ENCODE peak calls at places on chromosomes 16 and 17, in ten cellular contexts. B is lower lobe of right lung; Q is astrocyte of the spinal cord; Z is ascending aorta; N is fibroblast of the aortic adventitia; C is endothelial cell; G is activated CD8-positive, alpha-beta T cell treated with anti-CD3 and anti-CD28 coated beads for 36 hours; J is fibroblast of mammary gland; U is CD8-positive, alpha-beta T cell; W is epithelial cell of esophagus. O is an unnamed sample.

GRCh38 chr17:74379495-74380085 is 12.3 kb downstream of the GPR142 start:
- DNase-seq in C (peak; percentile 99), B (peak; percentile 95), W (peak; percentile 65), Q (peak; percentile 69), U (peak; percentile 97), Z (peak; percentile 97), J (peak; percentile 74), N (peak; percentile 74), G (peak; percentile 96), O (peak; percentile 95)

GRCh38 chr17:58325289-58325726 is 3.3 kb downstream of the TSPOAP1 start:
- DNase-seq in G (no peak), U (no peak), N (no peak), Z (no peak), W (no peak), B (no peak), C (no peak), Q (no peak), J (no peak), O (no peak)

GRCh38 chr17:60077672-60078519 is 825 bp downstream of the HEATR6 start:
- DNase-seq in Q (peak; percentile 43), B (no peak), W (peak; percentile 36), J (peak; percentile 72), U (no peak), N (peak; percentile 34), Z (no peak), G (peak; percentile 80), C (no peak), O (no peak)

GRCh38 chr17:76278268-76278908 is 13.2 kb downstream of the UBALD2 start:
- DNase-seq in B (no peak), C (no peak), Z (no peak), N (no peak), G (no peak), J (no peak), Q (no peak), U (no peak), W (no peak), O (no peak)

GRCh38 chr16:29843942-29844341 is 19.1 kb downstream of the CDIPT start:
- DNase-seq in Q (no peak), U (no peak), W (no peak), N (no peak), B (no peak), C (no peak), G (no peak), Z (no peak), J (no peak), O (no peak)

GRCh38 chr17:81890447-81891302 is 711 bp downstream of the ALYREF start:
- DNase-seq in W (no peak), C (peak; percentile 45), J (no peak), G (peak; percentile 41), N (no peak), Q (no peak), Z (peak; percentile 62), B (no peak), U (no peak), O (no peak)

GRCh38 chr16:69093974-69094373 is 11.5 kb upstream of the HAS3 start:
- DNase-seq in Z (no peak), B (no peak), C (no peak), J (no peak), W (no peak), G (no peak), N (no peak), U (no peak), Q (no peak), O (no peak)

GRCh38 chr17:48738803-48739526 is 10.4 kb upstream of the HOXB13 start:
- DNase-seq in J (no peak), Z (no peak), N (no peak), C (no peak), G (no peak), Q (no peak), B (no peak), U (no peak), W (peak; percentile 32), O (no peak)

GRCh38 chr16:81639348-81639747 is 139.7 kb upstream of the PLCG2 start:
- DNase-seq in C (no peak), Q (no peak), J (no peak), W (no peak), Z (no peak), B (no peak), U (no peak), G (no peak), N (no peak), O (no peak)

GRCh38 chr17:57823469-57824401 is 26.1 kb downstream of the MRPS23 start:
- DNase-seq in G (no peak), B (no peak), Z (peak; percentile 40), J (peak; percentile 60), Q (no peak), U (no peak), C (no peak), N (peak; percentile 21), W (peak; percentile 38), O (no peak)

GRCh38 chr17:152860-153420 is 15.6 kb downstream of the SCGB1C2 start:
- DNase-seq in Q (no peak), Z (peak; percentile 57), N (no peak), J (no peak), C (no peak), U (no peak), W (no peak), B (peak; percentile 32), G (no peak), O (no peak)

GRCh38 chr16:14071576-14072271 is 605 bp downstream of the MRTFB start:
- DNase-seq in G (peak; percentile 37), Q (no peak), Z (no peak), B (no peak), U (no peak), N (no peak), C (no peak), W (no peak), J (no peak), O (no peak)

GRCh38 chr16:7025616-7026190 is 306.9 kb upstream of the RBFOX1 start:
- DNase-seq in U (no peak), N (no peak), Q (no peak), C (peak; percentile 57), W (peak; percentile 27), J (no peak), B (peak; percentile 71), G (peak; percentile 64), Z (peak; percentile 66), O (no peak)

GRCh38 chr17:12388206-12388605 is 277.5 kb upstream of the MYOCD start:
- DNase-seq in J (peak; percentile 78), U (no peak), N (peak; percentile 10), Q (peak; percentile 33), C (no peak), W (no peak), B (no peak), Z (no peak), G (no peak), O (no peak)

GRCh38 chr17:41580651-41581365 is 5.9 kb downstream of the KRT14 start:
- DNase-seq in J (no peak), B (no peak), N (no peak), Q (no peak), W (peak; percentile 94), U (no peak), G (no peak), Z (no peak), C (no peak), O (no peak)
- TF ChIP-seq CTCF in J (no peak), B (no peak), N (no peak), Q (no peak), W (no peak), U (no peak), G (no peak), Z (no peak), C (no peak), O (no peak)

GRCh38 chr17:21278304-21279197 is 6.0 kb upstream of the MAP2K3 start:
- DNase-seq in W (peak; percentile 42), N (peak; percentile 72), J (no peak), U (peak; percentile 70), Q (no peak), G (peak; percentile 66), B (peak; percentile 82), Z (no peak), C (no peak), O (no peak)
- TF ChIP-seq CTCF in W (peak; percentile 16), N (peak; percentile 21), J (no peak), U (no peak), Q (no peak), G (no peak), B (peak; percentile 18), Z (no peak), C (no peak), O (no peak)

GRCh38 chr17:63543822-63544420 is 6.4 kb upstream of the DCAF7 start:
- DNase-seq in J (no peak), G (no peak), B (no peak), Z (no peak), Q (no peak), W (no peak), U (no peak), N (no peak), C (no peak), O (no peak)

GRCh38 chr17:63542218-63542545 is 8.1 kb upstream of the DCAF7 start:
- DNase-seq in Q (no peak), U (no peak), W (no peak), J (no peak), Z (no peak), G (no peak), C (no peak), B (no peak), N (no peak), O (no peak)

GRCh38 chr17:63545302-63545928 is 4.9 kb upstream of the DCAF7 start:
- DNase-seq in Z (no peak), C (no peak), U (no peak), J (no peak), N (peak; percentile 9), W (no peak), Q (no peak), G (no peak), B (no peak), O (no peak)

GRCh38 chr17:63544467-63545301 is 5.6 kb upstream of the DCAF7 start:
- DNase-seq in J (no peak), U (no peak), Z (peak; percentile 56), B (no peak), N (no peak), Q (no peak), C (no peak), G (no peak), W (no peak), O (no peak)

GRCh38 chr17:63542942-63543821 is 7.1 kb upstream of the DCAF7 start:
- DNase-seq in N (no peak), C (no peak), B (no peak), W (no peak), U (no peak), Q (no peak), J (no peak), G (no peak), Z (peak; percentile 46), O (no peak)
- TF ChIP-seq CTCF in N (no peak), C (no peak), B (no peak), W (no peak), U (no peak), Q (no peak), J (no peak), G (no peak), Z (no peak), O (no peak)

DNA sequence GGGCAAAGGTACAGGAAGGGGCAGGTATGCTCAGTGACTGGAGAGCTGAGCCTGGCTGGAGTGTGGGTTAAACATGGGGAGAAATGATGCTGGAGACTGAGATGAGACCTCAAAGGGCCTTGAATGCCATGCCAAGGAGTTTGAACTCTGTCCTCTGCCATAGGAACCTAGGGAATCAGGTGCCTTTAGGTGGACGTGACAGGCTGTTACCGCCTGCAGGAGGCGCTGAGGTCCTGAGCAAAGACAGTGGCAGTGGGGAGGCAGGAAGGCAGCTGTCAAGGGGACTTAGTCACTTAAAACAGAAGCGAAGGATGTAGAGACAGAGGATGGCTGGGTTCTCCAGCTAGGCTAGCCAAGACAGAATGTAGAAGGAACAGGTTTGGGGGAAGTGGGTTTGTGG is 9.1 kb downstream of the PSMB3 start:
- DNase-seq in N (no peak), Q (peak; percentile 23), G (peak; percentile 69), U (no peak), Z (no peak), J (peak; percentile 45), B (no peak), C (peak; percentile 63), W (peak; percentile 55), O (no peak)
- TF ChIP-seq CTCF in N (peak; percentile 21), Q (peak; percentile 52), G (no peak), U (no peak), Z (no peak), J (peak; percentile 42), B (peak; percentile 26), C (peak; percentile 38), W (peak; percentile 50), O (peak; percentile 44)

O was measured in osteocyte.